ENCODE peak calls at places on chromosomes 2 and 18, in four cellular contexts. One of them, this sample, is unnamed.

GRCh38 chr2:240395896-240396622 is 39.4 kb upstream of the GPC1 start:
- DNase-seq in HepG2: no peak
- DNase-seq in SK-N-SH: no peak
- DNase-seq in K562: no peak
- DNase-seq in this sample: no peak

GRCh38 chr2:172106128-172106961 is 3.6 kb upstream of the DLX2 start:
- DNase-seq in SK-N-SH: peak; percentile 78
- DNase-seq in K562: no peak
- DNase-seq in HepG2: peak; percentile 59
- DNase-seq in this sample: peak; percentile 73

GRCh38 chr2:229586746-229587705 is 127.3 kb downstream of the DNER start:
- DNase-seq in HepG2: peak; percentile 60
- DNase-seq in K562: peak; percentile 42
- DNase-seq in SK-N-SH: peak; percentile 81
- DNase-seq in this sample: peak; percentile 92

GRCh38 chr2:1400943-1401735 is 12.1 kb upstream of the TPO start:
- DNase-seq in K562: no peak
- DNase-seq in SK-N-SH: no peak
- DNase-seq in HepG2: no peak
- DNase-seq in this sample: no peak

GRCh38 chr18:51017140-51017874 is 12.7 kb upstream of the SMAD4 start:
- DNase-seq in K562: no peak
- DNase-seq in SK-N-SH: no peak
- DNase-seq in HepG2: no peak
- DNase-seq in this sample: peak; percentile 38

GRCh38 chr18:48641981-48642380 is 103.2 kb downstream of the CTIF start:
- DNase-seq in HepG2: no peak
- DNase-seq in K562: no peak
- DNase-seq in SK-N-SH: no peak
- DNase-seq in this sample: no peak

GRCh38 chr2:147824625-147825024 is 20.2 kb upstream of the ACVR2A start:
- DNase-seq in SK-N-SH: no peak
- DNase-seq in HepG2: no peak
- DNase-seq in K562: no peak
- DNase-seq in this sample: no peak

GRCh38 chr18:63131106-63131943 is 188.2 kb downstream of the BCL2 start:
- DNase-seq in SK-N-SH: peak; percentile 53
- DNase-seq in HepG2: peak; percentile 16
- DNase-seq in K562: peak; percentile 13
- DNase-seq in this sample: peak; percentile 45

GRCh38 chr18:53509886-53510285 is 714.6 kb downstream of the MBD2 start:
- DNase-seq in SK-N-SH: no peak
- DNase-seq in HepG2: no peak
- DNase-seq in K562: no peak
- DNase-seq in this sample: no peak

GRCh38 chr2:1653137-1653789 is 91.1 kb downstream of the PXDN start:
- DNase-seq in SK-N-SH: no peak
- DNase-seq in HepG2: no peak
- DNase-seq in K562: no peak
- DNase-seq in this sample: no peak

GRCh38 chr18:36127866-36128845 is 984 bp downstream of the SLC39A6 start:
- DNase-seq in HepG2: peak; percentile 23
- DNase-seq in K562: peak; percentile 39
- DNase-seq in SK-N-SH: peak; percentile 47
- DNase-seq in this sample: peak; percentile 29

GRCh38 chr2:77977486-77978063 is 455.4 kb upstream of the LRRTM4 start:
- DNase-seq in SK-N-SH: no peak
- DNase-seq in K562: peak; percentile 5
- DNase-seq in HepG2: no peak
- DNase-seq in this sample: no peak

GRCh38 chr2:138201326-138201725 is 237.1 kb downstream of the HNMT start:
- DNase-seq in HepG2: no peak
- DNase-seq in SK-N-SH: no peak
- DNase-seq in K562: no peak
- DNase-seq in this sample: no peak

GRCh38 chr18:12531747-12532146 is 124.0 kb downstream of the PRELID3A start:
- DNase-seq in K562: no peak
- DNase-seq in HepG2: no peak
- DNase-seq in SK-N-SH: no peak
- DNase-seq in this sample: no peak

GRCh38 chr2:50787636-50788035 is 244.3 kb downstream of the NRXN1 start:
- DNase-seq in HepG2: no peak
- DNase-seq in SK-N-SH: no peak
- DNase-seq in K562: no peak
- DNase-seq in this sample: no peak

GRCh38 chr18:59846814-59847490 is 52.8 kb upstream of the PMAIP1 start:
- DNase-seq in HepG2: no peak
- DNase-seq in SK-N-SH: no peak
- DNase-seq in K562: no peak
- DNase-seq in this sample: no peak

GRCh38 chr2:85729825-85730510 is 23.8 kb upstream of the ATOH8 start:
- DNase-seq in HepG2: no peak
- DNase-seq in SK-N-SH: no peak
- DNase-seq in K562: no peak
- DNase-seq in this sample: no peak

GRCh38 chr18:68928762-68929675 is 131.1 kb downstream of the CCDC102B start:
- DNase-seq in HepG2: no peak
- DNase-seq in K562: no peak
- DNase-seq in SK-N-SH: no peak
- DNase-seq in this sample: no peak

GRCh38 chr18:12086249-12086648 is 7.4 kb upstream of the ANKRD62 start:
- DNase-seq in K562: no peak
- DNase-seq in HepG2: no peak
- DNase-seq in SK-N-SH: no peak
- DNase-seq in this sample: no peak

GRCh38 chr2:187915810-187916209 is 361.6 kb upstream of the TFPI start:
- DNase-seq in SK-N-SH: no peak
- DNase-seq in K562: no peak
- DNase-seq in HepG2: no peak
- DNase-seq in this sample: no peak

GRCh38 chr2:120594856-120595685 is 140.6 kb upstream of the GLI2 start:
- DNase-seq in SK-N-SH: no peak
- DNase-seq in K562: peak; percentile 48
- DNase-seq in HepG2: no peak
- DNase-seq in this sample: peak; percentile 59

GRCh38 chr18:902179-902718 is 2.4 kb upstream of the ADCYAP1 start:
- DNase-seq in HepG2: no peak
- DNase-seq in K562: no peak
- DNase-seq in SK-N-SH: no peak
- DNase-seq in this sample: no peak

GRCh38 chr2:86570069-86570468 is 6.8 kb upstream of the CHMP3 start:
- DNase-seq in SK-N-SH: no peak
- DNase-seq in K562: no peak
- DNase-seq in HepG2: no peak
- DNase-seq in this sample: no peak

GRCh38 chr2:118013221-118013723 is 598 bp downstream of the CCDC93 start:
- DNase-seq in HepG2: peak; percentile 44
- DNase-seq in K562: peak; percentile 59
- DNase-seq in SK-N-SH: peak; percentile 72
- DNase-seq in this sample: peak; percentile 47

GRCh38 chr2:201057715-201058248 is 13.7 kb downstream of the HYCC2 start:
- DNase-seq in HepG2: peak; percentile 98
- DNase-seq in K562: no peak
- DNase-seq in SK-N-SH: no peak
- DNase-seq in this sample: no peak

GRCh38 chr2:162490795-162491470 is 147.0 kb downstream of the GCA start:
- DNase-seq in SK-N-SH: no peak
- DNase-seq in HepG2: no peak
- DNase-seq in K562: no peak
- DNase-seq in this sample: no peak

GRCh38 chr2:19675003-19675629 is 226.7 kb downstream of the TTC32 start:
- DNase-seq in K562: no peak
- DNase-seq in SK-N-SH: peak; percentile 25
- DNase-seq in HepG2: no peak
- DNase-seq in this sample: no peak

GRCh38 chr2:120175000-120175581 is 48.1 kb downstream of the TMEM185B start:
- DNase-seq in HepG2: peak; percentile 70
- DNase-seq in SK-N-SH: peak; percentile 74
- DNase-seq in K562: peak; percentile 70
- DNase-seq in this sample: no peak

DNA sequence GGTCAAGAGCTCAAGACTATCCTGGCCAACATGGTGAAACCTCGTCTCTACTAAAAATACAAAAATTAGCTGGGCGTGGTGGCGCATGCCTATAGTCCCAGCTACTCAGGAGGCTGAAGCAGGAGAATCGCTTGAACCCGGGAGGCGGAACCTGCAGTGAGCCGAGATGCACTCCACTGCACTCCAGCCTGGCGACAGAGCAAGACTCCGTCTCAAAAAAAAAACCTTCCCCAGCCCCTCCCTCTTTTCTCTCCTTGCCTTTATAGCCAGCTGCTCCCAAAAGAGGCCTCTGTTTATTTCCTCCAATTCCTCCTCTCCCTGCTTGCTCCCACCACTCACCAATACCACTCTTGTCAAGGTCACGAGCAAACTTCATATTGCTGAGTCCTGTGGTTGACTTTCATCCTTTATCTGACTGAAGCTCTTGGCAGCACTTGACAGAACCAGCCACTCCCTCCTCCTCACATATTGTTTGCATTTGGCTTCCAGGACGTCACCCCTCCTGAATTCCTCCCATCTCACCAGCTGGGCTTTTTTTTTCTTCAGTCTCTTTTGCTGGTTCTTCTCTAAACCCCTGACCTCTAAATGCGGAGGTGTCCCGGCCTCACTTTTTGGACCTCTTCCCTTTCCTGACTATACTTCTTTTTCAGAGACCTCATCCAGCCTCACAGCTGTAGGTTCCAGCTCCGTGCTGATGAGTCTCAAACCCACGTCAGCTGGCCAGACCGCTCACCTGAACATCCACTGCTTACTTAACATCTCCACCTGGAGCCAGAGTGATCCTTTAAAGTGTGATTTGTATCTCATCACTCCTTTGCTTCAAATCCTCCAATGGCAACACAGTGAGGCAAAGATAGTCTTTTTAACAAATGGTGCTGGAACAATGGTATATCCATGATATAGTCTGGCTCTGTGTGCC is 84.6 kb upstream of the CAB39 start:
- DNase-seq in SK-N-SH: no peak
- DNase-seq in HepG2: peak; percentile 44
- DNase-seq in K562: no peak
- DNase-seq in this sample: no peak
- TF ChIP-seq USF2 in SK-N-SH: no peak
- TF ChIP-seq USF2 in HepG2: no peak
- TF ChIP-seq USF2 in K562: no peak
- TF ChIP-seq USF2 in this sample: no peak

DNA sequence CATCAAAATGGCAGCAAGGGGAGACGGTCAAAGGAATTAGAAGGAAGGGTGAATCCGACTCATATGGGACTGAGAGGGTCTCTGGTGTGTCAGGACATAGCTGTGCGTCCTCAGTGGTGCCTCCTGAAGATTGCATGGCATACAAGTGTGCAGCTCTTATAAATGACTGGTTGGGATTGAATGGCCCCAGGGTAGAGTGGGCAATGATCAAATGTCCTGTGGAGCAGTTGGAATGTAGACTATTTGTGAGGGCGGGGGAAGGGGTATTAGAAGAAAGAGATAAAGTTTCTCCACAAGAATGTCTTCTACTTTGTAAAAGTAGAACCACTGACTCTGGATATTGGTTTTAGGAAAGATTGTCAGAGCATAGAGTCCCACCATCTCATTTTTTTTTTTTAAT is 24.6 kb downstream of the CTLA4 start:
- DNase-seq in SK-N-SH: no peak
- DNase-seq in HepG2: no peak
- DNase-seq in K562: no peak
- DNase-seq in this sample: no peak
- TF ChIP-seq FOXJ3 in SK-N-SH: no peak
- TF ChIP-seq FOXJ3 in HepG2: no peak
- TF ChIP-seq FOXJ3 in K562: no peak
- TF ChIP-seq FOXJ3 in this sample: no peak

DNA sequence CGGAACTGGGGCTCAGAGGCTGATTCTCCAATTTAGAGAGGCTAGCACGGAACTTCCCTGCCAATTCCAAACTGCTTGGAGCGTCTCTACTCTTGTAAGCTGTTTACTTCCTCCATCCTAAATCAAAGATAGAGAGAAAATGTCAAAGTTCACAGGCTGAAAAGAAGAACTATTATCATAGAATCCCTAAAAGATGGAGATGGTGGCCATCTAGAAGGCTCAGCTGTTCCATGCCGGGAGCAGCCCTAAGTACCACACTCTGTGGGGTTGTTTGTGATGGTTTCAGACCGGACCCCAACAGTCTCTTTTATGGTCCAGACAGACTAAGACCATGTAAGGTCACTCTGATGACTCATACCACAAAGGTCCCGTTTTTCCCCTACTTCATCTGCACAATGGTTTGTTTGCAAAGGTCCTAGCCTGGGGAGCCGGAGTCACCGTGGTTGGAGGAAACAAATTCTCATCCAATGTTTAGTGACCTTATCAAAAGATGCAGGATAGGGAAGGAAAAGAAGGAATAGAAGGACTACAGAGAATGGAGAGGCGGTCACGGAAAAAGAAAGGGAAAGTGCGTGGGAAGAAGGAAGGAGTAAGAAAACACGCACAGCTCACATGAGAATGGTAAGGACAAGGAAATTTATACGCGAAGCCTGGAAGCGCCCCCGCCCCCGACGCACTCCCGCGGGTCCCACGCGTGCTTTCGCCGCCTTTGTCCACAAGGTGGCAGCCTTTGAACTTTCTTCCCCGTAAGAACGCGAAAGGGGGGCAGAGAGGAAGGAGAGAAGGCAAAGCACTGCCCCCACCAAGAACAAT is 463 bp upstream of the ANTXR1 start:
- DNase-seq in SK-N-SH: peak; percentile 19
- DNase-seq in HepG2: peak; percentile 66
- DNase-seq in K562: peak; percentile 67
- DNase-seq in this sample: no peak
- TF ChIP-seq USF2 in SK-N-SH: no peak
- TF ChIP-seq USF2 in HepG2: no peak
- TF ChIP-seq USF2 in K562: no peak
- TF ChIP-seq USF2 in this sample: no peak

DNA sequence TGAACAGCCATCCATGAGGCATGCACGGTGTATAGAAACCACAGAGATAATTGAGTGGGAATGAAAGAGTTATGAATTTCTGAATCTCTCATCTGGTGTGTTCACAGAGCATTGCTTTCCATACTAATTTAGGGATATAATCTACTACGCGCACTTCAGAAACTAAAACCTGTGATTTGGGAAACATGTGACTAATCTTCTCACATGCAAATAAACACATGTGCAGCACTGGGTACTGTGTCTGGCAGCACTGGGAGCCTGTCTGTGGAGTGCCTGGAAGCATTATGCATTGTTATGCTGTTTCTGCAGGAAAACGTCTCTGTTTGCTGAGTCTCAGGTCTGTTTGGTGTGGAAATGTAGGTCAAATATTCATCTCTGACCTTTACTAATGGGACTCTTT is 287.3 kb downstream of the CMPK2 start:
- DNase-seq in SK-N-SH: no peak
- DNase-seq in HepG2: no peak
- DNase-seq in K562: no peak
- DNase-seq in this sample: no peak
- TF ChIP-seq FOXJ3 in SK-N-SH: no peak
- TF ChIP-seq FOXJ3 in HepG2: no peak
- TF ChIP-seq FOXJ3 in K562: no peak
- TF ChIP-seq FOXJ3 in this sample: no peak